ENCODE peak calls at places on chromosomes 6 and 20, in ten cellular contexts. N is M059J; I is T follicular helper cell; D is GM04504; O is CD4-positive, alpha-beta T cell; K is HAP-1; S is NCI-H1092 treated with DMSO at 0.1 percent for 48 hours; U is H54; Z is HT1080; Y is GM13977. E is an unnamed sample.

GRCh38 chr6:72977114-72977513 is 248.2 kb downstream of the KHDC1L start:
- DNase-seq in D (no peak), S (no peak), U (no peak), N (no peak), Y (peak), Z (no peak), I (no peak), K (no peak), O (no peak), E (no peak)

GRCh38 chr20:36092424-36093024 is 62.0 kb upstream of the EPB41L1 start:
- DNase-seq in Y (peak), D (no peak), Z (no peak), O (no peak), K (no peak), I (no peak), S (peak), N (no peak), U (no peak), E (no peak)

GRCh38 chr6:159445351-159445750 is 247.7 kb downstream of the SOD2 start:
- DNase-seq in Z (no peak), U (no peak), I (no peak), N (peak), Y (no peak), D (no peak), K (no peak), S (no peak), O (no peak), E (no peak)

GRCh38 chr20:53146201-53146891 is 174.2 kb downstream of the TSHZ2 start:
- DNase-seq in I (no peak), D (no peak), U (no peak), Y (no peak), O (no peak), Z (no peak), K (no peak), N (peak), S (no peak), E (no peak)

GRCh38 chr6:123967900-123968299 is 164.2 kb downstream of the NKAIN2 start:
- DNase-seq in U (no peak), Z (no peak), Y (no peak), S (peak), O (no peak), K (no peak), I (no peak), N (no peak), D (no peak), E (no peak)

GRCh38 chr6:7540595-7540994 is 876 bp upstream of the DSP start:
- DNase-seq in K (peak), D (no peak), U (no peak), I (no peak), Y (peak), O (no peak), Z (no peak), S (no peak), N (no peak), E (no peak)

GRCh38 chr6:154410215-154410614 is 53.6 kb upstream of the IPCEF1 start:
- DNase-seq in U (no peak), Y (no peak), K (no peak), N (no peak), Z (no peak), O (no peak), I (no peak), S (no peak), D (no peak), E (no peak)

GRCh38 chr6:131083687-131084086 is 20.6 kb upstream of the EPB41L2 start:
- DNase-seq in N (no peak), D (no peak), I (no peak), Z (no peak), Y (no peak), S (no peak), K (peak), O (no peak), U (no peak), E (no peak)

GRCh38 chr20:24769878-24770627 is 179.0 kb upstream of the CST7 start:
- DNase-seq in N (no peak), D (no peak), Y (no peak), Z (no peak), S (no peak), O (no peak), K (no peak), I (no peak), U (no peak), E (no peak)

GRCh38 chr6:53934013-53934412 is 139.2 kb downstream of the LRRC1 start:
- DNase-seq in N (no peak), K (no peak), I (no peak), Z (no peak), S (no peak), Y (no peak), O (no peak), D (no peak), U (no peak), E (no peak)

GRCh38 chr6:34646714-34647113 is 49.9 kb downstream of the ILRUN start:
- DNase-seq in O (no peak), D (no peak), S (no peak), N (no peak), Z (no peak), K (no peak), U (no peak), I (no peak), Y (no peak), E (no peak)

GRCh38 chr20:17747431-17747846 is 47.7 kb downstream of the BANF2 start:
- DNase-seq in Z (peak), N (peak), K (no peak), S (no peak), I (no peak), D (peak), U (peak), Y (no peak), O (no peak), E (no peak)

GRCh38 chr20:51486197-51487005 is 56.1 kb downstream of the NFATC2 start:
- DNase-seq in O (no peak), N (no peak), Z (no peak), U (no peak), Y (no peak), I (no peak), D (no peak), S (no peak), K (no peak), E (no peak)

GRCh38 chr6:28777147-28777461 is 146.7 kb downstream of the TRIM27 start:
- DNase-seq in Y (no peak), U (no peak), O (no peak), I (no peak), Z (no peak), S (no peak), K (no peak), N (no peak), D (no peak), E (no peak)

GRCh38 chr6:15519681-15520080 is 143.1 kb downstream of the DTNBP1 start:
- DNase-seq in K (no peak), Z (no peak), U (no peak), O (no peak), D (no peak), N (no peak), I (no peak), Y (no peak), S (no peak), E (no peak)

GRCh38 chr6:44257007-44257752 is at the start of gene SLC35B2:
- DNase-seq in O (peak), N (peak), K (peak), Z (peak), S (peak), D (no peak), U (peak), I (peak), Y (peak), E (peak)

GRCh38 chr6:135159531-135159930 is 21.6 kb upstream of the MYB start:
- DNase-seq in S (no peak), U (no peak), K (no peak), O (no peak), Y (no peak), N (peak), Z (peak), D (no peak), I (no peak), E (no peak)

GRCh38 chr6:158784505-158784904 is 34.7 kb downstream of the EZR start:
- DNase-seq in S (no peak), Z (peak), O (no peak), Y (no peak), N (peak), D (no peak), I (no peak), U (peak), K (no peak), E (no peak)

GRCh38 chr20:61922936-61923335 is 142.7 kb downstream of the TAF4 start:
- DNase-seq in D (no peak), Z (no peak), S (no peak), U (no peak), O (no peak), I (no peak), N (no peak), Y (no peak), K (no peak), E (no peak)

GRCh38 chr6:21325201-21325856 is 268.2 kb upstream of the SOX4 start:
- DNase-seq in D (no peak), S (peak), N (no peak), O (no peak), Z (no peak), U (no peak), K (no peak), Y (no peak), I (no peak), E (no peak)

GRCh38 chr6:158813032-158813431 is 6.1 kb downstream of the EZR start:
- DNase-seq in S (no peak), N (no peak), K (no peak), I (no peak), D (no peak), U (no peak), Z (no peak), Y (no peak), O (no peak), E (no peak)

GRCh38 chr20:5797843-5798462 is 47.8 kb downstream of the SHLD1 start:
- DNase-seq in Y (peak), Z (no peak), O (no peak), K (no peak), I (no peak), S (no peak), D (no peak), N (no peak), U (no peak), E (no peak)

E was measured in activated T-helper 2 cell treated with anti-CD3 and anti-CD28 coated beads, Interferon-gamma antibody, Interleukin-2, Interleukin-4, amounts not matched to agents 10 μg/mL and 5 μg/mL and 100 μg/mL, durations not matched to agents 14 hours and 24 hours and 36 hours.